ENCODE peak calls at places on chromosomes 2 and 18, in ten cellular contexts. U is AG09319; N is epithelial cell of esophagus; A is M059J; E is stimulated activated CD8-positive, alpha-beta memory T cell treated with anti-CD3 and anti-CD28 coated beads, Interleukin-15, amount 100 ng/mL, for 1 hour; F is upper lobe of right lung; R is T-helper 9 cell; J is activated T-helper 1 cell treated with anti-CD3 and anti-CD28 coated beads, Interleukin-2, amount 50 U/mL, for 16 hours; L is NCI-H1105 treated with DMSO at 0.1 percent for 48 hours; S is PC-3. D is an unnamed sample.

GRCh38 chr2:85905187-85905666 is 16.4 kb upstream of the ST3GAL5 start:
- DNase-seq in R (no peak), U (no peak), J (no peak), F (no peak), N (no peak), S (no peak), L (no peak), A (no peak), E (no peak), D (no peak)

GRCh38 chr18:79136742-79137141 is 67.5 kb downstream of the ATP9B start:
- DNase-seq in A (no peak), F (no peak), R (no peak), L (no peak), J (no peak), S (no peak), N (no peak), E (no peak), U (no peak), D (no peak)

GRCh38 chr18:58057291-58057965 is 13.4 kb downstream of the NEDD4L start:
- DNase-seq in R (no peak), J (no peak), S (no peak), F (no peak), U (no peak), L (no peak), A (peak; percentile 85), N (no peak), E (no peak), D (no peak)

GRCh38 chr2:99278793-99279291 is 22.2 kb downstream of the LYG1 start:
- DNase-seq in F (no peak), N (peak; percentile 86), E (no peak), L (no peak), R (no peak), A (peak; percentile 78), U (peak; percentile 52), J (no peak), S (peak; percentile 67), D (no peak)

GRCh38 chr2:168666339-168666738 is 136.1 kb upstream of the NOSTRIN start:
- DNase-seq in U (no peak), S (peak; percentile 20), A (peak; percentile 39), N (peak; percentile 62), L (no peak), J (no peak), E (no peak), F (no peak), R (no peak), D (no peak)

GRCh38 chr2:242011516-242011915 is 142.0 kb downstream of the RTP5 start:
- DNase-seq in J (no peak), L (no peak), F (no peak), E (no peak), A (no peak), S (no peak), N (no peak), R (no peak), U (no peak), D (no peak)

GRCh38 chr2:142693171-142693950 is 184.1 kb upstream of the KYNU start:
- DNase-seq in R (no peak), F (no peak), L (no peak), E (no peak), J (no peak), S (no peak), A (peak; percentile 6), U (no peak), N (peak; percentile 6), D (no peak)

GRCh38 chr2:172072279-172072678 is 13.0 kb upstream of the DLX1 start:
- DNase-seq in R (no peak), E (no peak), U (no peak), L (peak; percentile 84), A (no peak), S (no peak), F (no peak), J (no peak), N (no peak), D (no peak)

GRCh38 chr18:49764032-49764431 is 49.3 kb downstream of the ACAA2 start:
- DNase-seq in L (no peak), R (no peak), F (peak; percentile 43), N (no peak), E (no peak), A (peak; percentile 47), S (no peak), U (no peak), J (no peak), D (no peak)

GRCh38 chr2:69082430-69082997 is 69.5 kb downstream of the ANTXR1 start:
- DNase-seq in N (peak; percentile 96), U (peak; percentile 92), R (no peak), F (no peak), A (peak; percentile 95), L (peak; percentile 26), J (no peak), S (peak; percentile 95), E (no peak), D (no peak)